ENCODE peak calls at places on chromosomes 11 and 22, in six cellular contexts. V is NCI-H1105; X is HS-27A; O is stimulated activated CD4-positive, alpha-beta T cell treated with anti-CD3 and anti-CD28 coated beads, Interleukin-1b, Interleukin-23, amount 100 ng/mL, for 1 hour; Q is dorsolateral prefrontal cortex; A is SJSA1. C is an unnamed sample.
A peak's percentile ranks its signal among the peaks of the same experiment; 100 is the strongest.

GRCh38 chr11:100581318-100581717 is 105.8 kb upstream of the ARHGAP42 start:
- DNase-seq in A (no peak), Q (no peak), X (no peak), O (no peak), V (no peak), C (no peak)

GRCh38 chr22:20206709-20207215 is 55.9 kb upstream of the CCDC188 start:
- DNase-seq in X (no peak), O (no peak), A (no peak), V (no peak), Q (no peak), C (no peak)

GRCh38 chr11:47587733-47588326 is 1.4 kb downstream of the FAM180B start:
- DNase-seq in O (no peak), V (no peak), Q (peak; percentile 61), X (no peak), A (no peak), C (no peak)

GRCh38 chr11:76680517-76681425 is 10.2 kb upstream of the LRRC32 start:
- DNase-seq in Q (no peak), V (peak; percentile 66), O (peak; percentile 12), A (peak; percentile 66), X (peak; percentile 24), C (no peak)

GRCh38 chr22:48739348-48740085 is 1088.2 kb downstream of the BRD1 start:
- DNase-seq in Q (no peak), V (no peak), X (no peak), O (no peak), A (no peak), C (no peak)

GRCh38 chr11:30719420-30719819 is 133.3 kb upstream of the MPPED2 start:
- DNase-seq in X (no peak), V (no peak), O (no peak), A (no peak), Q (no peak), C (no peak)

GRCh38 chr11:285021-285893 is 3.7 kb upstream of the PGGHG start:
- DNase-seq in O (no peak), A (no peak), V (no peak), X (no peak), Q (peak; percentile 31), C (no peak)

GRCh38 chr11:87739766-87740165 is 435.5 kb downstream of the RAB38 start:
- DNase-seq in X (no peak), A (no peak), V (no peak), O (no peak), Q (no peak), C (no peak)

GRCh38 chr11:74141274-74141695 is 29.5 kb downstream of the C2CD3 start:
- DNase-seq in O (no peak), A (peak; percentile 50), Q (no peak), X (no peak), V (no peak), C (no peak)

GRCh38 chr11:59078435-59078834 is 7.7 kb upstream of the GLYATL1B start:
- DNase-seq in V (no peak), A (no peak), X (no peak), Q (no peak), O (no peak), C (no peak)

GRCh38 chr11:119537641-119538253 is 114.8 kb upstream of the THY1 start:
- DNase-seq in X (no peak), O (no peak), Q (no peak), V (no peak), A (no peak), C (no peak)

GRCh38 chr22:27372364-27372763 is 429.2 kb downstream of the MN1 start:
- DNase-seq in Q (no peak), A (no peak), O (no peak), X (no peak), V (no peak), C (no peak)

GRCh38 chr11:1411301-1411700 is 21.6 kb downstream of the BRSK2 start:
- DNase-seq in Q (no peak), O (no peak), X (no peak), A (no peak), V (no peak), C (no peak)

GRCh38 chr22:39081557-39081956 is 4.5 kb downstream of the APOBEC3G start:
- DNase-seq in A (no peak), V (no peak), Q (no peak), O (no peak), X (no peak), C (no peak)

GRCh38 chr22:22983123-22983522 is 87.2 kb upstream of the GNAZ start:
- DNase-seq in V (no peak), X (no peak), Q (no peak), O (no peak), A (no peak), C (no peak)

GRCh38 chr11:114091791-114092397 is 32.4 kb downstream of the ZBTB16 start:
- DNase-seq in V (no peak), Q (no peak), A (no peak), O (no peak), X (no peak), C (no peak)

GRCh38 chr22:29480512-29481264 is 670 bp downstream of the NEFH start:
- DNase-seq in O (no peak), X (peak; percentile 81), V (no peak), Q (peak; percentile 62), A (no peak), C (no peak)

GRCh38 chr11:86218125-86219081 is 26.1 kb upstream of the EED start:
- DNase-seq in Q (peak; percentile 66), V (peak; percentile 54), X (peak; percentile 53), A (peak; percentile 42), O (peak; percentile 10), C (no peak)

GRCh38 chr11:66509131-66509561 is 1.3 kb upstream of the BBS1 start:
- DNase-seq in O (no peak), V (no peak), Q (no peak), X (no peak), A (no peak), C (no peak)

GRCh38 chr11:114496915-114497314 is 57.6 kb downstream of the REXO2 start:
- DNase-seq in O (no peak), X (no peak), V (no peak), A (no peak), Q (no peak), C (no peak)

GRCh38 chr11:7275133-7275532 is 23.4 kb downstream of the SYT9 start:
- DNase-seq in X (no peak), Q (no peak), A (no peak), V (no peak), O (no peak), C (no peak)

GRCh38 chr11:21625982-21626381 is 566.9 kb upstream of the ANO5 start:
- DNase-seq in V (no peak), O (no peak), X (no peak), Q (no peak), A (no peak), C (no peak)

GRCh38 chr22:46794491-46794890 is 32.0 kb downstream of the TBC1D22A start:
- DNase-seq in X (no peak), V (no peak), O (no peak), A (no peak), Q (no peak), C (no peak)

GRCh38 chr22:48088926-48089536 is 1326.6 kb downstream of the TBC1D22A start:
- DNase-seq in Q (no peak), X (no peak), O (no peak), V (no peak), A (no peak), C (no peak)

GRCh38 chr11:2534131-2534956 is 89.5 kb downstream of the KCNQ1 start:
- DNase-seq in A (no peak), V (no peak), O (no peak), Q (peak; percentile 39), X (no peak), C (no peak)

GRCh38 chr22:29312218-29313125 is 3.0 kb downstream of the RASL10A start:
- DNase-seq in Q (peak; percentile 38), X (no peak), V (no peak), A (peak; percentile 37), O (no peak), C (no peak)

GRCh38 chr11:71302911-71303310 is 50.5 kb upstream of the SHANK2 start:
- DNase-seq in Q (no peak), X (no peak), A (no peak), O (no peak), V (no peak), C (no peak)

GRCh38 chr11:13462311-13462927 is 603 bp downstream of the BTBD10 start:
- DNase-seq in X (peak; percentile 42), Q (peak; percentile 50), V (peak; percentile 50), A (peak; percentile 74), O (no peak), C (no peak)

GRCh38 chr22:43901976-43902643 is 10.3 kb upstream of the PNPLA5 start:
- DNase-seq in Q (no peak), V (no peak), O (no peak), X (no peak), A (peak; percentile 84), C (no peak)

GRCh38 chr11:72743321-72744221 is 8.6 kb downstream of the ARAP1 start:
- DNase-seq in Q (no peak), A (no peak), O (no peak), X (no peak), V (no peak), C (no peak)

GRCh38 chr22:35601743-35602633 is 15.1 kb downstream of the MB start:
- DNase-seq in Q (no peak), X (no peak), A (no peak), O (no peak), V (no peak), C (no peak)

GRCh38 chr11:79375818-79376550 is 64.8 kb downstream of the TENM4 start:
- DNase-seq in V (no peak), A (no peak), O (no peak), X (no peak), Q (no peak), C (no peak)

GRCh38 chr22:49291169-49291568 is 536.5 kb downstream of the BRD1 start:
- DNase-seq in V (no peak), X (no peak), O (no peak), Q (no peak), A (peak; percentile 35), C (no peak)

GRCh38 chr22:32446321-32446720 is 17.9 kb downstream of the BPIFC start:
- DNase-seq in V (no peak), O (no peak), Q (no peak), X (no peak), A (no peak), C (no peak)

GRCh38 chr11:106456651-106457050 is 379.2 kb downstream of the AASDHPPT start:
- DNase-seq in O (no peak), A (no peak), Q (peak; percentile 59), X (no peak), V (no peak), C (no peak)

GRCh38 chr11:68933605-68934320 is 30.1 kb downstream of the IGHMBP2 start:
- DNase-seq in V (no peak), X (no peak), A (peak; percentile 60), Q (no peak), O (no peak), C (no peak)

GRCh38 chr11:11329062-11329806 is 23.8 kb downstream of the CSNK2A3 start:
- DNase-seq in X (no peak), A (no peak), O (no peak), V (no peak), Q (no peak), C (no peak)

GRCh38 chr11:66064571-66064970 is 5.5 kb upstream of the PACS1 start:
- DNase-seq in A (no peak), Q (no peak), X (no peak), V (no peak), O (no peak), C (no peak)

GRCh38 chr11:24935059-24935458 is 438.2 kb downstream of the LUZP2 start:
- DNase-seq in O (no peak), A (no peak), Q (no peak), V (no peak), X (no peak), C (no peak)

C was measured in GOT3.